ENCODE peak calls at places on chromosomes 4 and X, in six cellular contexts. D, S, Z, G, U and X are unnamed samples.

GRCh38 chrX:108097380-108097779 is 5.8 kb downstream of the ATG4A start:
- DNase-seq in D (no peak), S (no peak), Z (no peak), G (no peak), U (peak), X (no peak)

GRCh38 chrX:46770817-46771163 is 11.9 kb upstream of the SLC9A7 start:
- DNase-seq in D (no peak), S (peak), Z (no peak), G (no peak), U (peak), X (no peak)

GRCh38 chr4:85430226-85430625 is 44.7 kb upstream of the ARHGAP24 start:
- DNase-seq in D (no peak), S (no peak), Z (no peak), G (no peak), U (no peak), X (no peak)

GRCh38 chr4:67996127-67996526 is 32.8 kb upstream of the TMPRSS11A start:
- DNase-seq in D (no peak), S (no peak), Z (no peak), G (no peak), U (peak), X (no peak)

GRCh38 chr4:186707996-186708395 is 15.7 kb downstream of the FAT1 start:
- DNase-seq in D (no peak), S (no peak), Z (no peak), G (no peak), U (no peak), X (no peak)

GRCh38 chr4:91243132-91243531 is 1060.6 kb upstream of the GRID2 start:
- DNase-seq in D (no peak), S (no peak), Z (no peak), G (no peak), U (peak), X (no peak)

GRCh38 chr4:144174401-144175067 is 34.0 kb upstream of the GYPA start:
- DNase-seq in D (peak), S (peak), Z (no peak), G (no peak), U (peak), X (peak)

GRCh38 chr4:148443550-148444295 is 1.5 kb upstream of the NR3C2 start:
- DNase-seq in D (no peak), S (no peak), Z (no peak), G (peak), U (no peak), X (peak)

GRCh38 chrX:48835524-48836329 is at the start of gene PCSK1N:
- DNase-seq in D (peak), S (no peak), Z (no peak), G (no peak), U (peak), X (no peak)

GRCh38 chr4:149999485-150000074 is 78.7 kb upstream of the DCLK2 start:
- DNase-seq in D (peak), S (peak), Z (no peak), G (no peak), U (peak), X (peak)

GRCh38 chr4:84681488-84682274 is 98.8 kb downstream of the CDS1 start:
- DNase-seq in D (no peak), S (peak), Z (no peak), G (no peak), U (peak), X (no peak)

GRCh38 chr4:40264497-40264896 is 67.7 kb downstream of the RHOH start:
- DNase-seq in D (no peak), S (peak), Z (no peak), G (no peak), U (peak), X (no peak)

GRCh38 chr4:123564758-123565346 is 168.3 kb downstream of the SPRY1 start:
- DNase-seq in D (peak), S (peak), Z (no peak), G (peak), U (peak), X (peak)

GRCh38 chrX:49187028-49187394 is 838 bp upstream of the PRICKLE3 start:
- DNase-seq in D (no peak), S (no peak), Z (no peak), G (no peak), U (no peak), X (no peak)

GRCh38 chr4:87073570-87074470 is 139.0 kb downstream of the AFF1 start:
- DNase-seq in D (peak), S (no peak), Z (no peak), G (no peak), U (no peak), X (peak)

GRCh38 chr4:95091272-95091671 is 333.5 kb downstream of the BMPR1B start:
- DNase-seq in D (no peak), S (peak), Z (no peak), G (no peak), U (peak), X (peak)

GRCh38 chr4:83922419-83922818 is 386.5 kb downstream of the GPAT3 start:
- DNase-seq in D (no peak), S (no peak), Z (no peak), G (no peak), U (no peak), X (no peak)

GRCh38 chrX:155998761-155999510 is 1.4 kb downstream of the IL9R start:
- DNase-seq in D (no peak), S (no peak), Z (peak), G (no peak), U (no peak), X (no peak)

GRCh38 chr4:182022899-182023298 is 220.3 kb upstream of the TENM3 start:
- DNase-seq in D (peak), S (peak), Z (no peak), G (no peak), U (no peak), X (no peak)

GRCh38 chr4:93828332-93828829 is at the start of gene ATOH1:
- DNase-seq in D (peak), S (peak), Z (no peak), G (no peak), U (peak), X (no peak)